ENCODE peak calls at places on chromosome 4, in four cellular contexts. One of them, this sample, is unnamed.
A peak's percentile ranks its signal among the peaks of the same experiment; 100 is the strongest.

GRCh38 chr4:74223801-74224200 is 65.9 kb downstream of the MTHFD2L start:
- DNase-seq in NCI-H1436: no peak
- DNase-seq in lung microvascular endothelial cell: peak; percentile 4
- DNase-seq in stimulated activated CD4-positive, alpha-beta T cell treated with anti-CD3 and anti-CD28 coated beads, Interleukin-1b, Interleukin-23, amount 100 ng/mL, for 24 hours: no peak
- DNase-seq in this sample: no peak

GRCh38 chr4:2867758-2868491 is 24.3 kb downstream of the ADD1 start:
- DNase-seq in NCI-H1436: no peak
- DNase-seq in lung microvascular endothelial cell: peak; percentile 38
- DNase-seq in stimulated activated CD4-positive, alpha-beta T cell treated with anti-CD3 and anti-CD28 coated beads, Interleukin-1b, Interleukin-23, amount 100 ng/mL, for 24 hours: no peak
- DNase-seq in this sample: no peak

GRCh38 chr4:10403633-10404445 is 53.4 kb downstream of the ZNF518B start:
- DNase-seq in NCI-H1436: no peak
- DNase-seq in lung microvascular endothelial cell: peak; percentile 63
- DNase-seq in stimulated activated CD4-positive, alpha-beta T cell treated with anti-CD3 and anti-CD28 coated beads, Interleukin-1b, Interleukin-23, amount 100 ng/mL, for 24 hours: no peak
- DNase-seq in this sample: no peak

GRCh38 chr4:108018038-108018883 is 28.6 kb downstream of the HADH start:
- DNase-seq in NCI-H1436: peak; percentile 24
- DNase-seq in lung microvascular endothelial cell: peak; percentile 88
- DNase-seq in stimulated activated CD4-positive, alpha-beta T cell treated with anti-CD3 and anti-CD28 coated beads, Interleukin-1b, Interleukin-23, amount 100 ng/mL, for 24 hours: peak; percentile 83
- DNase-seq in this sample: peak; percentile 20

GRCh38 chr4:126269106-126269505 is 954.4 kb downstream of the FAT4 start:
- DNase-seq in NCI-H1436: no peak
- DNase-seq in lung microvascular endothelial cell: no peak
- DNase-seq in stimulated activated CD4-positive, alpha-beta T cell treated with anti-CD3 and anti-CD28 coated beads, Interleukin-1b, Interleukin-23, amount 100 ng/mL, for 24 hours: no peak
- DNase-seq in this sample: no peak

GRCh38 chr4:80560337-80560736 is 224.8 kb downstream of the CFAP299 start:
- DNase-seq in NCI-H1436: no peak
- DNase-seq in lung microvascular endothelial cell: no peak
- DNase-seq in stimulated activated CD4-positive, alpha-beta T cell treated with anti-CD3 and anti-CD28 coated beads, Interleukin-1b, Interleukin-23, amount 100 ng/mL, for 24 hours: no peak
- DNase-seq in this sample: no peak

GRCh38 chr4:67106846-67107467 is 438.3 kb downstream of the CENPC start:
- DNase-seq in NCI-H1436: peak; percentile 60
- DNase-seq in lung microvascular endothelial cell: no peak
- DNase-seq in stimulated activated CD4-positive, alpha-beta T cell treated with anti-CD3 and anti-CD28 coated beads, Interleukin-1b, Interleukin-23, amount 100 ng/mL, for 24 hours: no peak
- DNase-seq in this sample: peak; percentile 66

GRCh38 chr4:72954811-72955210 is 114.7 kb downstream of the COX18 start:
- DNase-seq in NCI-H1436: no peak
- DNase-seq in lung microvascular endothelial cell: no peak
- DNase-seq in stimulated activated CD4-positive, alpha-beta T cell treated with anti-CD3 and anti-CD28 coated beads, Interleukin-1b, Interleukin-23, amount 100 ng/mL, for 24 hours: no peak
- DNase-seq in this sample: no peak

GRCh38 chr4:57104706-57105560 is 5.3 kb downstream of the IGFBP7 start:
- DNase-seq in NCI-H1436: no peak
- DNase-seq in lung microvascular endothelial cell: no peak
- DNase-seq in stimulated activated CD4-positive, alpha-beta T cell treated with anti-CD3 and anti-CD28 coated beads, Interleukin-1b, Interleukin-23, amount 100 ng/mL, for 24 hours: no peak
- DNase-seq in this sample: no peak

GRCh38 chr4:2318885-2319284 is 57.0 kb upstream of the MXD4 start:
- DNase-seq in NCI-H1436: no peak
- DNase-seq in lung microvascular endothelial cell: no peak
- DNase-seq in stimulated activated CD4-positive, alpha-beta T cell treated with anti-CD3 and anti-CD28 coated beads, Interleukin-1b, Interleukin-23, amount 100 ng/mL, for 24 hours: no peak
- DNase-seq in this sample: no peak

GRCh38 chr4:80367737-80368136 is 32.2 kb downstream of the CFAP299 start:
- DNase-seq in NCI-H1436: no peak
- DNase-seq in lung microvascular endothelial cell: no peak
- DNase-seq in stimulated activated CD4-positive, alpha-beta T cell treated with anti-CD3 and anti-CD28 coated beads, Interleukin-1b, Interleukin-23, amount 100 ng/mL, for 24 hours: no peak
- DNase-seq in this sample: no peak

GRCh38 chr4:83782591-83782990 is 246.7 kb downstream of the GPAT3 start:
- DNase-seq in NCI-H1436: no peak
- DNase-seq in lung microvascular endothelial cell: no peak
- DNase-seq in stimulated activated CD4-positive, alpha-beta T cell treated with anti-CD3 and anti-CD28 coated beads, Interleukin-1b, Interleukin-23, amount 100 ng/mL, for 24 hours: no peak
- DNase-seq in this sample: no peak

GRCh38 chr4:28225005-28225404 is 1364.4 kb downstream of the STIM2 start:
- DNase-seq in NCI-H1436: no peak
- DNase-seq in lung microvascular endothelial cell: peak; percentile 40
- DNase-seq in stimulated activated CD4-positive, alpha-beta T cell treated with anti-CD3 and anti-CD28 coated beads, Interleukin-1b, Interleukin-23, amount 100 ng/mL, for 24 hours: no peak
- DNase-seq in this sample: no peak

GRCh38 chr4:26076896-26077295 is 162.9 kb downstream of the SMIM20 start:
- DNase-seq in NCI-H1436: no peak
- DNase-seq in lung microvascular endothelial cell: no peak
- DNase-seq in stimulated activated CD4-positive, alpha-beta T cell treated with anti-CD3 and anti-CD28 coated beads, Interleukin-1b, Interleukin-23, amount 100 ng/mL, for 24 hours: no peak
- DNase-seq in this sample: no peak

GRCh38 chr4:5654791-5655190 is 53.6 kb downstream of the EVC2 start:
- DNase-seq in NCI-H1436: no peak
- DNase-seq in lung microvascular endothelial cell: no peak
- DNase-seq in stimulated activated CD4-positive, alpha-beta T cell treated with anti-CD3 and anti-CD28 coated beads, Interleukin-1b, Interleukin-23, amount 100 ng/mL, for 24 hours: no peak
- DNase-seq in this sample: no peak

GRCh38 chr4:85967872-85968271 is 392.0 kb downstream of the MAPK10 start:
- DNase-seq in NCI-H1436: no peak
- DNase-seq in lung microvascular endothelial cell: no peak
- DNase-seq in stimulated activated CD4-positive, alpha-beta T cell treated with anti-CD3 and anti-CD28 coated beads, Interleukin-1b, Interleukin-23, amount 100 ng/mL, for 24 hours: no peak
- DNase-seq in this sample: no peak

GRCh38 chr4:128286474-128287158 is 997 bp downstream of the PGRMC2 start:
- DNase-seq in NCI-H1436: no peak
- DNase-seq in lung microvascular endothelial cell: peak; percentile 30
- DNase-seq in stimulated activated CD4-positive, alpha-beta T cell treated with anti-CD3 and anti-CD28 coated beads, Interleukin-1b, Interleukin-23, amount 100 ng/mL, for 24 hours: no peak
- DNase-seq in this sample: no peak

GRCh38 chr4:183492791-183493221 is 12.1 kb upstream of the ING2 start:
- DNase-seq in NCI-H1436: no peak
- DNase-seq in lung microvascular endothelial cell: no peak
- DNase-seq in stimulated activated CD4-positive, alpha-beta T cell treated with anti-CD3 and anti-CD28 coated beads, Interleukin-1b, Interleukin-23, amount 100 ng/mL, for 24 hours: no peak
- DNase-seq in this sample: no peak

This sample was measured in SHP77.